ENCODE peak calls at places on chromosome 6, in six cellular contexts. J is psoas muscle, P is left ventricle myocardium inferior, C is uterus, Z is cardiac muscle cell, I is lower lobe of right lung. D is an unnamed sample.

GRCh38 chr6:3414704-3415453 is 42.0 kb downstream of the SLC22A23 start:
- DNase-seq in J (no peak), I (peak; percentile 64), Z (peak; percentile 86), P (no peak), C (no peak), D (no peak)

GRCh38 chr6:158485411-158485810 is 74.5 kb upstream of the TMEM181 start:
- DNase-seq in Z (no peak), J (no peak), P (no peak), I (no peak), C (no peak), D (no peak)

GRCh38 chr6:56370591-56371198 is 123.3 kb upstream of the COL21A1 start:
- DNase-seq in P (no peak), I (no peak), J (no peak), Z (peak; percentile 44), C (peak; percentile 60), D (no peak)

GRCh38 chr6:34189806-34190503 is 44.1 kb upstream of the GRM4 start:
- DNase-seq in P (peak; percentile 28), I (peak; percentile 66), J (no peak), C (no peak), Z (no peak), D (no peak)

GRCh38 chr6:19297880-19298279 is 539.3 kb upstream of the ID4 start:
- DNase-seq in C (no peak), I (no peak), P (no peak), J (no peak), Z (peak; percentile 40), D (no peak)

GRCh38 chr6:19415605-19416326 is 421.4 kb upstream of the ID4 start:
- DNase-seq in P (no peak), I (no peak), J (no peak), Z (no peak), C (no peak), D (no peak)

GRCh38 chr6:146785001-146785585 is 186.3 kb downstream of the ADGB start:
- DNase-seq in I (no peak), P (no peak), Z (peak; percentile 76), C (no peak), J (no peak), D (no peak)

GRCh38 chr6:27296106-27296783 is 15.8 kb downstream of the POM121L2 start:
- DNase-seq in J (no peak), I (no peak), P (no peak), C (no peak), Z (peak; percentile 73), D (no peak)

GRCh38 chr6:45566882-45567281 is 189.1 kb upstream of the SUPT3H start:
- DNase-seq in J (no peak), I (no peak), Z (peak; percentile 46), P (no peak), C (no peak), D (no peak)

GRCh38 chr6:14038636-14039035 is 78.9 kb upstream of the CD83 start:
- DNase-seq in I (no peak), Z (peak; percentile 12), J (no peak), C (no peak), P (no peak), D (no peak)

GRCh38 chr6:75494290-75494689 is 690 bp upstream of the FILIP1 start:
- DNase-seq in P (no peak), Z (no peak), I (no peak), C (no peak), J (no peak), D (no peak)
- H3K4me3 ChIP-seq in P (peak overlapping the region; percentile 71), Z (peak overlapping the region; percentile 64), I (peak overlapping the region; percentile 47), C (peak overlapping the region; percentile 43), J (peak overlapping the region; percentile 80), D (peak overlapping the region; percentile 96)

GRCh38 chr6:24947636-24948035 is 11.9 kb upstream of the RIPOR2 start:
- DNase-seq in C (no peak), Z (no peak), I (no peak), J (no peak), P (no peak), D (no peak)

GRCh38 chr6:24949020-24949569 is 13.3 kb upstream of the RIPOR2 start:
- DNase-seq in I (no peak), Z (no peak), C (no peak), J (no peak), P (no peak), D (no peak)

GRCh38 chr6:24951831-24952299 is 16.1 kb upstream of the RIPOR2 start:
- DNase-seq in J (no peak), Z (no peak), P (no peak), I (peak; percentile 65), C (no peak), D (peak; percentile 35)

GRCh38 chr6:24945046-24945445 is 9.3 kb upstream of the RIPOR2 start:
- DNase-seq in Z (no peak), I (no peak), C (no peak), J (no peak), P (no peak), D (no peak)

GRCh38 chr6:24950210-24950941 is 14.6 kb upstream of the RIPOR2 start:
- DNase-seq in Z (no peak), C (no peak), P (no peak), I (no peak), J (no peak), D (no peak)
- H3K4me1 ChIP-seq in Z (no peaks in the 10 kb centered on the region), C (no peaks in the 10 kb centered on the region), P (no peaks in the 10 kb centered on the region), I (peaks cover 19% of the 10 kb centered on the region), J (no peaks in the 10 kb centered on the region), D (no peaks in the 10 kb centered on the region)

DNA sequence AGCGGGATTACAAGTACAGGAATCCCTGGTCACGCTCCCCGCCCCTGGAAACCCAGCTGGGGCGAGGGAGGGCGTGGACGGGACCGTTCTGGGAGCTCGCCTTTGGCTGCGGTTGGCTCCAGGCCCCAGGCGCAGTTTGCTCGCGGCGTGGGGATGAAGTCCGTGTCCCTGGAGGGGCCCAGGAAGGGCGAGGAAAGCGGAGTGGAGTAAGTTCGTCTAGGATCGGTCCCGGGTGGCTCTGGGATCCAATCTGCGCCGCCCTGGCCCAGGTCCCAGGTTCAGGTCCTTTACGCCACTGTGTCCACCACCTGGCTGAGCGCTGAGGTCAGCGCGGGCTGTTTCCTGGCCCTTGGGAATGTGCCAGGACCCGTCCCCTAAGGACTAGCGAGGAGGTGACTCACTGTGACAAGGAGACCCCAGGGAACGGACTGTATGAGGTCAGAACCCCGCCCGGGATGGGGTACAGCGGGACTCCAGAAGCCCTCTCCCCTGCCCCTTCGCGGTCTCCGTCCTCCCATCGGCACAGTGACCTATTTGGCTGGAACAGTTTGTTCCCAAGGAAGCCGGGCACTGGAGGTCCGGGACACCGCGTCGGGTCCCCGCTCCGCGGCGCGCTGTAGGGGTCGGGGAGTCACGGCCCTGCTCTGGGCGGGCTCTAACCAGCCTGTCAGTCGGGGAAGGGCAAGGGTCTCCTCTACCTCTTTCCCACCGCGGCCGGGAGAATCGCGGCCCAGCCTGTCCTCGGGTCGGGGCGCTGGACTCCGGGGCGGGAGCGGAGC is 718 bp downstream of the CDKN1A start:
- DNase-seq in J (peak; percentile 95), Z (peak; percentile 51), I (peak; percentile 78), P (peak; percentile 74), C (peak; percentile 80), D (peak; percentile 88)
- H3K27ac ChIP-seq in J (peak overlapping the region; percentile 99), Z (no peak overlapping the region), I (peak overlapping the region; percentile 96), P (peak overlapping the region; percentile 99), C (peak overlapping the region; percentile 100), D (peak overlapping the region; percentile 100)

GRCh38 chr6:113385020-113385431 is 472.1 kb upstream of the MARCKS start:
- DNase-seq in Z (no peak), P (no peak), J (no peak), I (no peak), C (no peak), D (no peak)
- H3K4me3 ChIP-seq in Z (no peak overlapping the region), P (no peak overlapping the region), J (no peak overlapping the region), I (no peak overlapping the region), C (no peak overlapping the region), D (no peak overlapping the region)

GRCh38 chr6:52514514-52514913 is 62.3 kb downstream of the TRAM2 start:
- DNase-seq in P (peak; percentile 38), Z (no peak), J (peak; percentile 75), C (peak; percentile 76), I (no peak), D (peak; percentile 68)
- H3K4me1 ChIP-seq in P (peaks cover 97% of the 10 kb centered on the region), Z (peaks cover 9% of the 10 kb centered on the region), J (peaks cover 29% of the 10 kb centered on the region), C (peaks cover 37% of the 10 kb centered on the region), I (peaks cover 51% of the 10 kb centered on the region), D (peaks cover 21% of the 10 kb centered on the region)

DNA sequence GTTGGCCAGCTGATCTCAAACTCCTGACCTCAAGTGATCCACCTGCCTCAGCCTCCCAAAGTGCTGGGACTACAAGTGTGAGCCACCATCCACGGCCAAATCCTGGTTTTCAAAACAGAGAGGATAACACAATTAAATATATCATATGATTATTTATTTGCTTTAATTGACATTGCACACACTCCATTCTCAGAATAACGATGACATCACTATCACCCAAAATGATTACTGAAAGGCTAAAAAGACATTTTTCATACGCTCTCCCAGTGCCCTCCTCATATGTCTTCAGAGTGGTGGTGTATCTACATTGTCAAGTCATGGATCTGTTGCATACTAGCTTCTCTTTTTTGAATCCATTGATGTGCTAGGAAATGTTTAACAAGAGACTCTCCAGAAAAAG is 18.5 kb upstream of the CEP43 start:
- DNase-seq in J (no peak), I (no peak), P (no peak), Z (no peak), C (no peak), D (no peak)
- H3K27ac ChIP-seq in J (no peak overlapping the region), I (no peak overlapping the region), P (no peak overlapping the region), Z (no peak overlapping the region), C (no peak overlapping the region), D (no peak overlapping the region)

GRCh38 chr6:20564269-20564668 is 30.0 kb downstream of the CDKAL1 start:
- DNase-seq in I (no peak), Z (peak; percentile 7), P (no peak), J (no peak), C (no peak), D (no peak)

GRCh38 chr6:20563377-20563776 is 29.1 kb downstream of the CDKAL1 start:
- DNase-seq in J (no peak), C (no peak), I (no peak), Z (no peak), P (no peak), D (no peak)

GRCh38 chr6:20569000-20569610 is 34.8 kb downstream of the CDKAL1 start:
- DNase-seq in J (no peak), Z (no peak), P (no peak), I (no peak), C (no peak), D (no peak)

GRCh38 chr6:20565291-20565690 is 31.0 kb downstream of the CDKAL1 start:
- DNase-seq in I (no peak), P (no peak), Z (no peak), J (no peak), C (no peak), D (no peak)

GRCh38 chr6:20564777-20565176 is 30.5 kb downstream of the CDKAL1 start:
- DNase-seq in Z (no peak), C (no peak), J (no peak), I (no peak), P (no peak), D (no peak)
- H3K4me3 ChIP-seq in Z (no peak overlapping the region), C (no peak overlapping the region), J (no peak overlapping the region), I (no peak overlapping the region), P (no peak overlapping the region), D (no peak overlapping the region)

D was measured in right cardiac atrium.